ENCODE peak calls at places on chromosomes 11 and 22, in five cellular contexts. One of them, this sample, is unnamed.

GRCh38 chr11:66017354-66017753 is 5.5 kb downstream of the CST6 start:
- DNase-seq in AG04449: no peak
- DNase-seq in GM06990: no peak
- DNase-seq in prostate gland: no peak
- DNase-seq in epithelial cell of esophagus: no peak
- DNase-seq in this sample: no peak

GRCh38 chr11:102991776-102992175 is 36.2 kb upstream of the MMP13 start:
- DNase-seq in AG04449: no peak
- DNase-seq in prostate gland: no peak
- DNase-seq in GM06990: no peak
- DNase-seq in epithelial cell of esophagus: no peak
- DNase-seq in this sample: no peak

GRCh38 chr11:68962527-68963250 is 18.1 kb downstream of the MRGPRD start:
- DNase-seq in AG04449: no peak
- DNase-seq in GM06990: no peak
- DNase-seq in prostate gland: no peak
- DNase-seq in epithelial cell of esophagus: no peak
- DNase-seq in this sample: no peak

GRCh38 chr11:29063630-29064361 is 953.0 kb downstream of the KCNA4 start:
- DNase-seq in epithelial cell of esophagus: peak
- DNase-seq in GM06990: no peak
- DNase-seq in AG04449: no peak
- DNase-seq in prostate gland: no peak
- DNase-seq in this sample: no peak

GRCh38 chr11:120651836-120652235 is 140.3 kb downstream of the GRIK4 start:
- DNase-seq in prostate gland: no peak
- DNase-seq in AG04449: no peak
- DNase-seq in epithelial cell of esophagus: no peak
- DNase-seq in GM06990: no peak
- DNase-seq in this sample: no peak

GRCh38 chr11:70167723-70168404 is 35.2 kb upstream of the FADD start:
- DNase-seq in epithelial cell of esophagus: peak
- DNase-seq in AG04449: no peak
- DNase-seq in prostate gland: no peak
- DNase-seq in GM06990: no peak
- DNase-seq in this sample: no peak

GRCh38 chr11:9004310-9004945 is 627 bp upstream of the NRIP3 start:
- DNase-seq in AG04449: no peak
- DNase-seq in GM06990: no peak
- DNase-seq in prostate gland: no peak
- DNase-seq in epithelial cell of esophagus: no peak
- DNase-seq in this sample: no peak

GRCh38 chr22:23772315-23773246 is at the start of gene MMP11:
- DNase-seq in AG04449: no peak
- DNase-seq in GM06990: peak
- DNase-seq in prostate gland: peak
- DNase-seq in epithelial cell of esophagus: peak
- DNase-seq in this sample: no peak

DNA sequence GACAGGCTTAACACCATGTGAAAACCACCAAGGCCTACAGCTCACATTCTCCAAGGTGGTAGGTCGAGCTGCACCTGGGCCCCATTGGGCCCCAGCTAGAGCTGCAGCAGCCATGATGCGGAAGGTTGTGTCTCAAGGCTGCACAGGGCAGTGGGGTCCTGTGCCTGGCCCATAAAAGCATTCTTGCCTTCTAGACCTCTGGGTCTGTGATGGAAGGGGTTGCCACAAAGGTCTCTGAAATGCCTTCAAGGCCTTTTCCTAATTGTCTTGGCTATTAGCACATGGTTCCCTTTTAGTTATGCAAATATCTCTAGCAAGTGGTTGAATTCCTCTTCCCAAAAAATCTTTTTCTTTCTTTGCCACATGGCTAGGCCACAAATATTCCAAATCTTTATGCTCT is 52.5 kb upstream of the C11orf58 start:
- DNase-seq in GM06990: no peak
- DNase-seq in AG04449: no peak
- DNase-seq in prostate gland: no peak
- DNase-seq in epithelial cell of esophagus: no peak
- DNase-seq in this sample: no peak
- H3K4me3 ChIP-seq in GM06990: no peak
- H3K4me3 ChIP-seq in AG04449: no peak
- H3K4me3 ChIP-seq in prostate gland: no peak
- H3K4me3 ChIP-seq in epithelial cell of esophagus: no peak
- H3K4me3 ChIP-seq in this sample: no peak

DNA sequence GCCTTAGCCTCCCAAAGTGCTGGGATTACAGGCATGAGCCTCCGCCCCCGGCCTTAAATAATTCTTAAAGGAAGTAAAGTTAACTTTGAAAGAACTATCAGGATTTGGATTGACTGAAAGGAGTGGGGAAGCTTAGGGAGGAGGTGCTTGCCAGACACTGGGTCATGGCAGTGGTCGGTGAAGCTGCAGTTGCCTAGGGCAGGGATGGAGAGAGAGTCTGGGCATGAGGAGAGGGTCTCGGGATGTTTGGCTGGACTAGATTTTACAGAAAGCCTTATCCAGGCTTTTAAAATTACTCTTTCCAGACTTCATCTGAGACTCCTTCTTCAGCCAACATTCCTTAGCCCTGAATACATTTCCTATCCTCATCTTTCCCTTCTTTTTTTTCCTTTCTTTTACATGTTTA is 520 bp upstream of the NNMT start:
- DNase-seq in epithelial cell of esophagus: no peak
- DNase-seq in prostate gland: no peak
- DNase-seq in GM06990: no peak
- DNase-seq in AG04449: no peak
- DNase-seq in this sample: no peak
- H3K4me3 ChIP-seq in epithelial cell of esophagus: no peak
- H3K4me3 ChIP-seq in prostate gland: no peak
- H3K4me3 ChIP-seq in GM06990: no peak
- H3K4me3 ChIP-seq in AG04449: peak
- H3K4me3 ChIP-seq in this sample: no peak

GRCh38 chr22:31652129-31652528 is 9.9 kb downstream of the PISD start:
- DNase-seq in AG04449: no peak
- DNase-seq in GM06990: no peak
- DNase-seq in epithelial cell of esophagus: no peak
- DNase-seq in prostate gland: no peak
- DNase-seq in this sample: no peak
- H3K4me3 ChIP-seq in AG04449: no peak
- H3K4me3 ChIP-seq in GM06990: no peak
- H3K4me3 ChIP-seq in epithelial cell of esophagus: no peak
- H3K4me3 ChIP-seq in prostate gland: no peak
- H3K4me3 ChIP-seq in this sample: peak

GRCh38 chr11:64849600-64850356 is 5.3 kb upstream of the CDC42BPG start:
- DNase-seq in prostate gland: no peak
- DNase-seq in AG04449: no peak
- DNase-seq in epithelial cell of esophagus: no peak
- DNase-seq in GM06990: no peak
- DNase-seq in this sample: no peak

GRCh38 chr11:64848779-64849599 is 4.5 kb upstream of the CDC42BPG start:
- DNase-seq in prostate gland: no peak
- DNase-seq in AG04449: no peak
- DNase-seq in GM06990: no peak
- DNase-seq in epithelial cell of esophagus: no peak
- DNase-seq in this sample: no peak

GRCh38 chr11:64852804-64853520 is 8.5 kb upstream of the CDC42BPG start:
- DNase-seq in epithelial cell of esophagus: no peak
- DNase-seq in prostate gland: no peak
- DNase-seq in AG04449: no peak
- DNase-seq in GM06990: no peak
- DNase-seq in this sample: no peak

GRCh38 chr11:64851831-64852337 is 7.4 kb upstream of the CDC42BPG start:
- DNase-seq in prostate gland: no peak
- DNase-seq in AG04449: no peak
- DNase-seq in epithelial cell of esophagus: no peak
- DNase-seq in GM06990: peak
- DNase-seq in this sample: no peak

DNA sequence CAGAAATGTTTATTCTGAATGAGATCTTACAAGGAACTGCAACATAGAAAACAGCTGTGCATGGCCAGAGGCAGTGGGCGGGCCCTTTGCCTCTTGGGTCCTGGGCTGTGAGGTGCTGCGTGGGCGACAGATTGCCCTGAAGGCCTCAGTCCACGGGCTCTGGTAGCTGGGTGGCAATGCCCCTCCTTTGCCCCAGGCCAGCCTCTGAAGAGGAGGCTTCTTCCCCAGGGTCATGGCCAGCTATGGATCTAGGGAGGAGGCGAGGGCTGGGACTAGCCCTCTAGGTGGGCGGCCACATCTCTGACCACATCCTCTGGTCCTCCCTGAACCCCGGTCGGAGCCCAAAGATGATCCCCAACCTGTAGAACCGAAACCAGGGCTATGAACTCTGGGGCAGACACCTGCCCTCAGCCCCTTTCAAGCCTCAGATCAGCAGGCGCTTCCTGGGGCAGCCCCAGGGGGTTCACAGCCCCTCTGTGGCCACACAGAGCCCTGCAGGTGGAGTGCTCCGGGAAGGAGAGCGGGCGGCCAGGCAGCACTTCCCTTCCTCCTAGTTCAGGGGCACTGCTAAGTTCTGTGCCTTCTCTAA is 6.6 kb upstream of the CDC42BPG start:
- DNase-seq in prostate gland: no peak
- DNase-seq in GM06990: peak
- DNase-seq in AG04449: no peak
- DNase-seq in epithelial cell of esophagus: peak
- DNase-seq in this sample: peak
- H3K4me3 ChIP-seq in prostate gland: no peak
- H3K4me3 ChIP-seq in GM06990: no peak
- H3K4me3 ChIP-seq in AG04449: no peak
- H3K4me3 ChIP-seq in epithelial cell of esophagus: no peak
- H3K4me3 ChIP-seq in this sample: no peak

GRCh38 chr11:79546366-79546765 is 105.5 kb upstream of the TENM4 start:
- DNase-seq in epithelial cell of esophagus: peak
- DNase-seq in AG04449: no peak
- DNase-seq in GM06990: no peak
- DNase-seq in prostate gland: no peak
- DNase-seq in this sample: no peak

GRCh38 chr11:79543101-79543500 is 102.3 kb upstream of the TENM4 start:
- DNase-seq in prostate gland: no peak
- DNase-seq in GM06990: no peak
- DNase-seq in epithelial cell of esophagus: no peak
- DNase-seq in AG04449: no peak
- DNase-seq in this sample: no peak

GRCh38 chr11:79544324-79544723 is 103.5 kb upstream of the TENM4 start:
- DNase-seq in GM06990: no peak
- DNase-seq in prostate gland: no peak
- DNase-seq in AG04449: no peak
- DNase-seq in epithelial cell of esophagus: no peak
- DNase-seq in this sample: no peak

DNA sequence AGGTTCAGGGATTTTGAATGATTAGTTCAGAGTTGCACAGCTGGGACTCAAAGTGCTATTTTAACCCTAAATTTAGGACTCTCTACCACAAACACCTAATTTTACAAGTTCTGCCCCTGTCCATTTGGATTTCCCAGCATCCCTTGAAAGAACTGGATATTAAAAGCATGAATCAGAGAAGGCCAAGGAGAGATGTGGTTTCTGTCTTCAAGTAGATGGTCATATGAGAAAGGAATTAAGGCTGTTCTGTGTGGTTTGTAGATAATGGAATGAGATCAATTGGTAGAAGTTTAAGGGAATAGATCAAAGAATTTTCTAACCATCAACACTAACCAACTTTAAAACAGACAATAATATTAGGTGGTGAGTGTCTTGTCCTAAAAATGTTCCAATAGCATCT is 106.4 kb upstream of the TENM4 start:
- DNase-seq in GM06990: no peak
- DNase-seq in epithelial cell of esophagus: no peak
- DNase-seq in AG04449: no peak
- DNase-seq in prostate gland: no peak
- DNase-seq in this sample: no peak
- H3K4me3 ChIP-seq in GM06990: no peak
- H3K4me3 ChIP-seq in epithelial cell of esophagus: no peak
- H3K4me3 ChIP-seq in AG04449: no peak
- H3K4me3 ChIP-seq in prostate gland: no peak
- H3K4me3 ChIP-seq in this sample: no peak

GRCh38 chr11:100689141-100689540 is 2.1 kb downstream of the ARHGAP42 start:
- DNase-seq in epithelial cell of esophagus: no peak
- DNase-seq in prostate gland: no peak
- DNase-seq in GM06990: no peak
- DNase-seq in AG04449: no peak
- DNase-seq in this sample: no peak
- H3K4me3 ChIP-seq in epithelial cell of esophagus: no peak
- H3K4me3 ChIP-seq in prostate gland: no peak
- H3K4me3 ChIP-seq in GM06990: no peak
- H3K4me3 ChIP-seq in AG04449: no peak
- H3K4me3 ChIP-seq in this sample: no peak

GRCh38 chr11:118511576-118511975 is 15.7 kb upstream of the TTC36 start:
- DNase-seq in epithelial cell of esophagus: no peak
- DNase-seq in AG04449: no peak
- DNase-seq in prostate gland: no peak
- DNase-seq in GM06990: no peak
- DNase-seq in this sample: no peak
- H3K4me3 ChIP-seq in epithelial cell of esophagus: no peak
- H3K4me3 ChIP-seq in AG04449: no peak
- H3K4me3 ChIP-seq in prostate gland: no peak
- H3K4me3 ChIP-seq in GM06990: no peak
- H3K4me3 ChIP-seq in this sample: no peak

GRCh38 chr11:1224109-1224485 is 1.2 kb downstream of the MUC5B start:
- DNase-seq in epithelial cell of esophagus: no peak
- DNase-seq in GM06990: no peak
- DNase-seq in AG04449: no peak
- DNase-seq in prostate gland: no peak
- DNase-seq in this sample: no peak
- H3K4me3 ChIP-seq in epithelial cell of esophagus: no peak
- H3K4me3 ChIP-seq in GM06990: no peak
- H3K4me3 ChIP-seq in AG04449: no peak
- H3K4me3 ChIP-seq in prostate gland: no peak
- H3K4me3 ChIP-seq in this sample: no peak

GRCh38 chr11:86193297-86194095 is 51.1 kb upstream of the EED start:
- DNase-seq in epithelial cell of esophagus: peak
- DNase-seq in prostate gland: peak
- DNase-seq in GM06990: peak
- DNase-seq in AG04449: no peak
- DNase-seq in this sample: peak
- H3K4me3 ChIP-seq in epithelial cell of esophagus: no peak
- H3K4me3 ChIP-seq in prostate gland: no peak
- H3K4me3 ChIP-seq in GM06990: peak
- H3K4me3 ChIP-seq in AG04449: no peak
- H3K4me3 ChIP-seq in this sample: no peak

This sample was measured in GM12864.